ENCODE peak calls at places on chromosomes 5 and 9, in seven cellular contexts. One of them, this sample, is unnamed.
A peak's percentile ranks its signal among the peaks of the same experiment; 100 is the strongest.

GRCh38 chr9:108832179-108832500 is 23.6 kb downstream of the ACTL7B start:
- DNase-seq in kidney: no peak
- DNase-seq in CD4-positive, alpha-beta T cell: no peak
- DNase-seq in AG04450: no peak
- DNase-seq in neural progenitor cell: no peak
- DNase-seq in cardiac fibroblast: no peak
- DNase-seq in Peyer's patch: no peak
- DNase-seq in this sample: no peak

GRCh38 chr5:96629774-96630173 is 32.4 kb upstream of the CAST start:
- DNase-seq in AG04450: no peak
- DNase-seq in Peyer's patch: no peak
- DNase-seq in cardiac fibroblast: peak; percentile 95
- DNase-seq in CD4-positive, alpha-beta T cell: no peak
- DNase-seq in neural progenitor cell: peak; percentile 44
- DNase-seq in kidney: no peak
- DNase-seq in this sample: no peak

GRCh38 chr5:106089073-106089472 is 1581.7 kb downstream of the EFNA5 start:
- DNase-seq in AG04450: no peak
- DNase-seq in kidney: no peak
- DNase-seq in cardiac fibroblast: no peak
- DNase-seq in neural progenitor cell: no peak
- DNase-seq in Peyer's patch: no peak
- DNase-seq in CD4-positive, alpha-beta T cell: no peak
- DNase-seq in this sample: no peak

GRCh38 chr5:22070151-22070550 is 783.0 kb downstream of the CDH12 start:
- DNase-seq in Peyer's patch: no peak
- DNase-seq in CD4-positive, alpha-beta T cell: no peak
- DNase-seq in AG04450: no peak
- DNase-seq in kidney: no peak
- DNase-seq in neural progenitor cell: no peak
- DNase-seq in cardiac fibroblast: no peak
- DNase-seq in this sample: no peak

GRCh38 chr5:170534941-170535340 is 31.1 kb downstream of the KCNIP1 start:
- DNase-seq in cardiac fibroblast: no peak
- DNase-seq in kidney: peak; percentile 47
- DNase-seq in AG04450: no peak
- DNase-seq in neural progenitor cell: no peak
- DNase-seq in Peyer's patch: no peak
- DNase-seq in CD4-positive, alpha-beta T cell: no peak
- DNase-seq in this sample: no peak

GRCh38 chr5:40679998-40680681 is 425 bp downstream of the PTGER4 start:
- DNase-seq in Peyer's patch: peak; percentile 66
- DNase-seq in AG04450: no peak
- DNase-seq in kidney: peak; percentile 77
- DNase-seq in CD4-positive, alpha-beta T cell: no peak
- DNase-seq in cardiac fibroblast: no peak
- DNase-seq in neural progenitor cell: peak; percentile 29
- DNase-seq in this sample: peak; percentile 45

GRCh38 chr9:112550531-112550930 is 63.9 kb downstream of the KIAA1958 start:
- DNase-seq in Peyer's patch: no peak
- DNase-seq in AG04450: no peak
- DNase-seq in neural progenitor cell: no peak
- DNase-seq in cardiac fibroblast: no peak
- DNase-seq in kidney: no peak
- DNase-seq in CD4-positive, alpha-beta T cell: no peak
- DNase-seq in this sample: no peak

GRCh38 chr9:96109718-96110351 is 192.1 kb downstream of the HSD17B3 start:
- DNase-seq in kidney: no peak
- DNase-seq in neural progenitor cell: no peak
- DNase-seq in Peyer's patch: no peak
- DNase-seq in cardiac fibroblast: peak; percentile 36
- DNase-seq in CD4-positive, alpha-beta T cell: no peak
- DNase-seq in AG04450: no peak
- DNase-seq in this sample: no peak

GRCh38 chr9:110049699-110050450 is 158.1 kb downstream of the C9orf152 start:
- DNase-seq in neural progenitor cell: peak; percentile 55
- DNase-seq in CD4-positive, alpha-beta T cell: no peak
- DNase-seq in cardiac fibroblast: peak; percentile 51
- DNase-seq in Peyer's patch: peak; percentile 59
- DNase-seq in AG04450: no peak
- DNase-seq in kidney: peak; percentile 82
- DNase-seq in this sample: peak; percentile 45

GRCh38 chr5:60674670-60675069 is 25.3 kb downstream of the DEPDC1B start:
- DNase-seq in CD4-positive, alpha-beta T cell: no peak
- DNase-seq in cardiac fibroblast: peak; percentile 9
- DNase-seq in kidney: no peak
- DNase-seq in Peyer's patch: no peak
- DNase-seq in neural progenitor cell: no peak
- DNase-seq in AG04450: no peak
- DNase-seq in this sample: no peak

GRCh38 chr5:14871084-14871572 is 450 bp downstream of the ANKH start:
- DNase-seq in AG04450: no peak
- DNase-seq in kidney: peak; percentile 79
- DNase-seq in neural progenitor cell: peak; percentile 30
- DNase-seq in cardiac fibroblast: no peak
- DNase-seq in Peyer's patch: peak; percentile 60
- DNase-seq in CD4-positive, alpha-beta T cell: peak; percentile 14
- DNase-seq in this sample: no peak

GRCh38 chr5:166377756-166378155 is 1913.7 kb upstream of the WWC1 start:
- DNase-seq in AG04450: no peak
- DNase-seq in neural progenitor cell: no peak
- DNase-seq in Peyer's patch: no peak
- DNase-seq in CD4-positive, alpha-beta T cell: no peak
- DNase-seq in cardiac fibroblast: no peak
- DNase-seq in kidney: no peak
- DNase-seq in this sample: no peak

GRCh38 chr9:99012957-99013512 is 69.3 kb downstream of the COL15A1 start:
- DNase-seq in cardiac fibroblast: peak; percentile 66
- DNase-seq in neural progenitor cell: no peak
- DNase-seq in Peyer's patch: no peak
- DNase-seq in CD4-positive, alpha-beta T cell: no peak
- DNase-seq in AG04450: no peak
- DNase-seq in kidney: no peak
- DNase-seq in this sample: no peak

GRCh38 chr9:14907360-14907685 is 2.9 kb downstream of the FREM1 start:
- DNase-seq in CD4-positive, alpha-beta T cell: no peak
- DNase-seq in kidney: no peak
- DNase-seq in cardiac fibroblast: no peak
- DNase-seq in Peyer's patch: no peak
- DNase-seq in neural progenitor cell: peak; percentile 83
- DNase-seq in AG04450: no peak
- DNase-seq in this sample: no peak

GRCh38 chr9:131418143-131419028 is 24.5 kb downstream of the PRRC2B start:
- DNase-seq in CD4-positive, alpha-beta T cell: no peak
- DNase-seq in cardiac fibroblast: peak; percentile 37
- DNase-seq in kidney: no peak
- DNase-seq in Peyer's patch: no peak
- DNase-seq in AG04450: no peak
- DNase-seq in neural progenitor cell: peak; percentile 75
- DNase-seq in this sample: no peak

GRCh38 chr9:137012694-137013570 is 15.1 kb downstream of the ABCA2 start:
- DNase-seq in cardiac fibroblast: no peak
- DNase-seq in kidney: no peak
- DNase-seq in CD4-positive, alpha-beta T cell: no peak
- DNase-seq in Peyer's patch: no peak
- DNase-seq in AG04450: no peak
- DNase-seq in neural progenitor cell: no peak
- DNase-seq in this sample: no peak

GRCh38 chr5:159133041-159133741 is 33.5 kb upstream of the EBF1 start:
- DNase-seq in AG04450: peak; percentile 15
- DNase-seq in Peyer's patch: no peak
- DNase-seq in CD4-positive, alpha-beta T cell: no peak
- DNase-seq in neural progenitor cell: peak; percentile 39
- DNase-seq in kidney: no peak
- DNase-seq in cardiac fibroblast: peak; percentile 90
- DNase-seq in this sample: no peak

GRCh38 chr5:66743344-66743743 is 147.2 kb downstream of the MAST4 start:
- DNase-seq in CD4-positive, alpha-beta T cell: no peak
- DNase-seq in Peyer's patch: no peak
- DNase-seq in cardiac fibroblast: no peak
- DNase-seq in kidney: peak; percentile 59
- DNase-seq in AG04450: no peak
- DNase-seq in neural progenitor cell: no peak
- DNase-seq in this sample: no peak

GRCh38 chr5:10634056-10634455 is 70.2 kb downstream of the ANKRD33B start:
- DNase-seq in Peyer's patch: peak; percentile 53
- DNase-seq in kidney: no peak
- DNase-seq in CD4-positive, alpha-beta T cell: no peak
- DNase-seq in cardiac fibroblast: no peak
- DNase-seq in neural progenitor cell: no peak
- DNase-seq in AG04450: no peak
- DNase-seq in this sample: no peak

GRCh38 chr9:33619666-33620404 is 95.8 kb downstream of the ANKRD18B start:
- DNase-seq in Peyer's patch: no peak
- DNase-seq in AG04450: peak; percentile 88
- DNase-seq in neural progenitor cell: no peak
- DNase-seq in cardiac fibroblast: peak; percentile 90
- DNase-seq in kidney: no peak
- DNase-seq in CD4-positive, alpha-beta T cell: no peak
- DNase-seq in this sample: no peak

GRCh38 chr5:98072921-98073320 is 700.5 kb upstream of the RGMB start:
- DNase-seq in kidney: no peak
- DNase-seq in neural progenitor cell: no peak
- DNase-seq in CD4-positive, alpha-beta T cell: no peak
- DNase-seq in cardiac fibroblast: no peak
- DNase-seq in Peyer's patch: no peak
- DNase-seq in AG04450: no peak
- DNase-seq in this sample: no peak

GRCh38 chr5:160800375-160800774 is 51.6 kb downstream of the ATP10B start:
- DNase-seq in AG04450: no peak
- DNase-seq in kidney: no peak
- DNase-seq in cardiac fibroblast: no peak
- DNase-seq in CD4-positive, alpha-beta T cell: no peak
- DNase-seq in neural progenitor cell: no peak
- DNase-seq in Peyer's patch: no peak
- DNase-seq in this sample: no peak

GRCh38 chr5:83368317-83368716 is 103.2 kb upstream of the VCAN start:
- DNase-seq in AG04450: peak; percentile 36
- DNase-seq in neural progenitor cell: no peak
- DNase-seq in cardiac fibroblast: peak; percentile 87
- DNase-seq in CD4-positive, alpha-beta T cell: no peak
- DNase-seq in Peyer's patch: no peak
- DNase-seq in kidney: no peak
- DNase-seq in this sample: no peak

GRCh38 chr5:127299678-127300077 is 9.1 kb downstream of the MEGF10 start:
- DNase-seq in AG04450: no peak
- DNase-seq in kidney: no peak
- DNase-seq in CD4-positive, alpha-beta T cell: no peak
- DNase-seq in cardiac fibroblast: peak; percentile 12
- DNase-seq in Peyer's patch: no peak
- DNase-seq in neural progenitor cell: peak; percentile 55
- DNase-seq in this sample: no peak

GRCh38 chr5:179777456-179777855 is 16.3 kb upstream of the LTC4S start:
- DNase-seq in kidney: peak; percentile 38
- DNase-seq in neural progenitor cell: no peak
- DNase-seq in cardiac fibroblast: no peak
- DNase-seq in AG04450: no peak
- DNase-seq in CD4-positive, alpha-beta T cell: no peak
- DNase-seq in Peyer's patch: no peak
- DNase-seq in this sample: no peak

GRCh38 chr9:91004484-91004883 is 202.9 kb downstream of the SYK start:
- DNase-seq in Peyer's patch: no peak
- DNase-seq in AG04450: no peak
- DNase-seq in neural progenitor cell: no peak
- DNase-seq in kidney: no peak
- DNase-seq in cardiac fibroblast: no peak
- DNase-seq in CD4-positive, alpha-beta T cell: no peak
- DNase-seq in this sample: no peak
- TF ChIP-seq CTCF in Peyer's patch: no peak
- TF ChIP-seq CTCF in AG04450: peak; percentile 29
- TF ChIP-seq CTCF in neural progenitor cell: peak; percentile 22
- TF ChIP-seq CTCF in kidney: no peak
- TF ChIP-seq CTCF in cardiac fibroblast: no peak
- TF ChIP-seq CTCF in CD4-positive, alpha-beta T cell: no peak
- TF ChIP-seq CTCF in this sample: no peak

DNA sequence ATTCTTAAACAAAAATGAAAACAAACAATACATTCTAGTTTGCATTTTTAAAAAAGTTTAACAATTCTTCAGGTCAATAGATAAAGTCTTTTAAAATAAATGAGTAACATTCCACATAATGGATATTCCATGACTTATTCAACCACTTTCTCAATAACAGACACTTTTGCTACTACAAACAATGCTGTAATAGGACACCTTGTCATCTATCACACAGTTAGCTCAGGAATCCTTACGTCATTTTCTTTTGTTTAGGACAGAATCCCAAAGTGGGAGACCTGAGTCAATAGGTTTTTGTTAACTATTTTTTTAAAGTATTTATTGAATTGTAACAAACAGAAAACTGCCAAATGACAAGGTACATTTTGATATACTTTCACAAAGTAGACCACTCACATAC is 72.5 kb downstream of the CEP120 start:
- DNase-seq in cardiac fibroblast: peak; percentile 55
- DNase-seq in kidney: no peak
- DNase-seq in CD4-positive, alpha-beta T cell: no peak
- DNase-seq in neural progenitor cell: no peak
- DNase-seq in AG04450: no peak
- DNase-seq in Peyer's patch: no peak
- DNase-seq in this sample: no peak
- TF ChIP-seq CTCF in cardiac fibroblast: no peak
- TF ChIP-seq CTCF in kidney: no peak
- TF ChIP-seq CTCF in CD4-positive, alpha-beta T cell: no peak
- TF ChIP-seq CTCF in neural progenitor cell: no peak
- TF ChIP-seq CTCF in AG04450: no peak
- TF ChIP-seq CTCF in Peyer's patch: no peak
- TF ChIP-seq CTCF in this sample: no peak

DNA sequence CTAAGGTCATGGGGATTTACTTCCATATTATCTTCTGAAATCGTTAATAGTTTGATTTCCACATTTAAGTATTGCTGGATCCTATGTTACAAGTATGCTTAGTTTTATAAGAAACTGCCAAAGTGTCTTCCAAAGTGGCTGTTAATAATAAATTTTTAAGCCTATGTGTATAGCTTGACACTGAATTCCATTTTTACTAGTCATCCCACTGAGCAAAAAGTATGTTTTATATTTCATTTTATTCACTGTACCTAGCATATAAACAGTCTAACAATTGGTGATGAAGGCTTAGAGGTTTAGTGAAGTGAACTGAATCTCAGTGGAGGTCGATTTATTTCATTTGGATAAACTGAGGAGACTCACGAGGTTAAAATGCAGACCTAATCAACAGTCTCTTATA is 174.6 kb downstream of the ADAMTS6 start:
- DNase-seq in CD4-positive, alpha-beta T cell: no peak
- DNase-seq in neural progenitor cell: no peak
- DNase-seq in Peyer's patch: no peak
- DNase-seq in cardiac fibroblast: peak; percentile 22
- DNase-seq in AG04450: no peak
- DNase-seq in kidney: no peak
- DNase-seq in this sample: no peak
- TF ChIP-seq CTCF in CD4-positive, alpha-beta T cell: no peak
- TF ChIP-seq CTCF in neural progenitor cell: no peak
- TF ChIP-seq CTCF in Peyer's patch: no peak
- TF ChIP-seq CTCF in cardiac fibroblast: no peak
- TF ChIP-seq CTCF in AG04450: no peak
- TF ChIP-seq CTCF in kidney: no peak
- TF ChIP-seq CTCF in this sample: no peak

DNA sequence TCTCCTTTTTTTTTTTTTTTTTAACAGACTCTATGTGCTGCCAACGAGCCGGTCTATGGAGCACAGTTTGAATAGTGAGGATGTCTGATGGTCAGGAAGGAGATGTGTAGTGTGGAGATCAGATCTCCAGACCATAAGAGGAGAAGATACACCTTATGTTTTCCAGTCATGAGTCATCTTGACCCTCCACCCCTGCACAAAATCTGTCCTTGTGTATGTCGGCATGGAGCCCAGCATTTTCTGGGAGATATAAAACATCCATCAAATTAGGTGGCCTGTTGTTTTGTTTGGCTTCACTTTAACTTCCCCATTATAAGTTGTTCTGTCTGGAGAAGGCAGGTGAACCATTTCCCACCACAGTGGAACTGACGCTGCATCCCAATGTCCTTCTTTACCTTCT is 19.2 kb downstream of the SH3TC2 start:
- DNase-seq in AG04450: no peak
- DNase-seq in CD4-positive, alpha-beta T cell: no peak
- DNase-seq in neural progenitor cell: no peak
- DNase-seq in kidney: no peak
- DNase-seq in Peyer's patch: no peak
- DNase-seq in cardiac fibroblast: no peak
- DNase-seq in this sample: no peak
- TF ChIP-seq CTCF in AG04450: no peak
- TF ChIP-seq CTCF in CD4-positive, alpha-beta T cell: no peak
- TF ChIP-seq CTCF in neural progenitor cell: no peak
- TF ChIP-seq CTCF in kidney: no peak
- TF ChIP-seq CTCF in Peyer's patch: no peak
- TF ChIP-seq CTCF in cardiac fibroblast: no peak
- TF ChIP-seq CTCF in this sample: no peak